ENCODE peak calls at places on chromosomes 16 and 17, in ten cellular contexts. H, N, W, T, J, K, B, G, L and S are unnamed samples.

GRCh38 chr17:48522031-48522593 is 8.7 kb downstream of the HOXB1 start:
- DNase-seq in H (no peak), N (peak; percentile 67), W (no peak), T (no peak), J (no peak), K (no peak), B (no peak), G (peak; percentile 30), L (no peak), S (no peak)

GRCh38 chr17:71427801-71428200 is 693.0 kb upstream of the SOX9 start:
- DNase-seq in H (no peak), N (no peak), W (no peak), T (no peak), J (no peak), K (no peak), B (no peak), G (no peak), L (no peak), S (no peak)

GRCh38 chr17:30530346-30531025 is 53.3 kb downstream of the GOSR1 start:
- DNase-seq in H (no peak), N (no peak), W (peak; percentile 52), T (no peak), J (peak; percentile 48), K (no peak), B (no peak), G (no peak), L (no peak), S (no peak)

GRCh38 chr17:64428406-64428805 is 20.5 kb upstream of the MILR1 start:
- DNase-seq in H (no peak), N (no peak), W (no peak), T (no peak), J (no peak), K (no peak), B (no peak), G (no peak), L (no peak), S (no peak)

GRCh38 chr16:4593069-4593468 is 21.6 kb downstream of the UBALD1 start:
- DNase-seq in H (no peak), N (peak; percentile 38), W (no peak), T (no peak), J (no peak), K (no peak), B (no peak), G (peak; percentile 49), L (no peak), S (no peak)

GRCh38 chr16:67082891-67083290 is 26.9 kb upstream of the PHAF1 start:
- DNase-seq in H (no peak), N (no peak), W (no peak), T (no peak), J (no peak), K (no peak), B (no peak), G (no peak), L (no peak), S (no peak)

GRCh38 chr16:9607512-9608230 is 516.2 kb downstream of the HAPSTR1 start:
- DNase-seq in H (no peak), N (no peak), W (no peak), T (no peak), J (no peak), K (no peak), B (no peak), G (no peak), L (no peak), S (no peak)

GRCh38 chr17:78529871-78530670 is 47.1 kb downstream of the DNAH17 start:
- DNase-seq in H (peak; percentile 79), N (no peak), W (no peak), T (no peak), J (no peak), K (no peak), B (no peak), G (no peak), L (no peak), S (no peak)

GRCh38 chr17:77618731-77619130 is 339.8 kb upstream of the TNRC6C start:
- DNase-seq in H (no peak), N (no peak), W (no peak), T (no peak), J (no peak), K (no peak), B (no peak), G (no peak), L (no peak), S (no peak)

GRCh38 chr16:87538594-87538993 is 45.8 kb upstream of the ZCCHC14 start:
- DNase-seq in H (no peak), N (no peak), W (no peak), T (no peak), J (no peak), K (no peak), B (no peak), G (no peak), L (no peak), S (no peak)

GRCh38 chr17:29007456-29008455 is 1.9 kb upstream of the SEZ6 start:
- DNase-seq in H (no peak), N (no peak), W (peak; percentile 34), T (no peak), J (peak; percentile 28), K (no peak), B (no peak), G (peak; percentile 44), L (no peak), S (no peak)

GRCh38 chr17:81902023-81902652 is at the start of gene NPB:
- DNase-seq in H (peak; percentile 70), N (peak; percentile 65), W (no peak), T (no peak), J (no peak), K (peak; percentile 57), B (peak; percentile 57), G (no peak), L (no peak), S (no peak)

GRCh38 chr17:8940866-8941471 is 24.5 kb downstream of the PIK3R5 start:
- DNase-seq in H (no peak), N (no peak), W (no peak), T (no peak), J (no peak), K (no peak), B (no peak), G (no peak), L (no peak), S (no peak)

GRCh38 chr17:15343749-15344148 is 2.4 kb upstream of the TEKT3 start:
- DNase-seq in H (no peak), N (no peak), W (peak; percentile 43), T (no peak), J (peak; percentile 39), K (no peak), B (no peak), G (no peak), L (no peak), S (no peak)

GRCh38 chr16:58076514-58076913 is 51.0 kb downstream of the MMP15 start:
- DNase-seq in H (no peak), N (no peak), W (no peak), T (no peak), J (no peak), K (no peak), B (no peak), G (no peak), L (no peak), S (no peak)

GRCh38 chr17:56112086-56112485 is 41.2 kb upstream of the ANKFN1 start:
- DNase-seq in H (no peak), N (no peak), W (peak; percentile 1), T (no peak), J (peak; percentile 28), K (no peak), B (no peak), G (no peak), L (no peak), S (no peak)

GRCh38 chr16:82523786-82524185 is 103.0 kb upstream of the CDH13 start:
- DNase-seq in H (no peak), N (no peak), W (no peak), T (no peak), J (no peak), K (no peak), B (no peak), G (no peak), L (no peak), S (no peak)

GRCh38 chr16:85634747-85635544 is 21.8 kb downstream of the GSE1 start:
- DNase-seq in H (peak; percentile 49), N (peak; percentile 74), W (no peak), T (no peak), J (no peak), K (no peak), B (no peak), G (no peak), L (no peak), S (no peak)
- TF ChIP-seq CTCF in H (peak; percentile 58), N (peak; percentile 47), W (no peak), T (no peak), J (no peak), K (no peak), B (peak; percentile 54), G (peak; percentile 36), L (peak; percentile 58), S (no peak)

GRCh38 chr17:43094129-43094834 is 30.9 kb downstream of the BRCA1 start:
- DNase-seq in H (no peak), N (no peak), W (peak; percentile 3), T (no peak), J (peak; percentile 60), K (no peak), B (no peak), G (no peak), L (no peak), S (no peak)
- TF ChIP-seq CTCF in H (no peak), N (no peak), W (no peak), T (no peak), J (no peak), K (no peak), B (no peak), G (no peak), L (no peak), S (no peak)

GRCh38 chr16:85209526-85210121 is 97.4 kb upstream of the CIBAR2 start:
- DNase-seq in H (no peak), N (no peak), W (no peak), T (peak; percentile 87), J (no peak), K (no peak), B (no peak), G (peak; percentile 31), L (no peak), S (no peak)
- TF ChIP-seq CTCF in H (no peak), N (no peak), W (no peak), T (no peak), J (no peak), K (no peak), B (no peak), G (no peak), L (peak; percentile 39), S (no peak)

DNA sequence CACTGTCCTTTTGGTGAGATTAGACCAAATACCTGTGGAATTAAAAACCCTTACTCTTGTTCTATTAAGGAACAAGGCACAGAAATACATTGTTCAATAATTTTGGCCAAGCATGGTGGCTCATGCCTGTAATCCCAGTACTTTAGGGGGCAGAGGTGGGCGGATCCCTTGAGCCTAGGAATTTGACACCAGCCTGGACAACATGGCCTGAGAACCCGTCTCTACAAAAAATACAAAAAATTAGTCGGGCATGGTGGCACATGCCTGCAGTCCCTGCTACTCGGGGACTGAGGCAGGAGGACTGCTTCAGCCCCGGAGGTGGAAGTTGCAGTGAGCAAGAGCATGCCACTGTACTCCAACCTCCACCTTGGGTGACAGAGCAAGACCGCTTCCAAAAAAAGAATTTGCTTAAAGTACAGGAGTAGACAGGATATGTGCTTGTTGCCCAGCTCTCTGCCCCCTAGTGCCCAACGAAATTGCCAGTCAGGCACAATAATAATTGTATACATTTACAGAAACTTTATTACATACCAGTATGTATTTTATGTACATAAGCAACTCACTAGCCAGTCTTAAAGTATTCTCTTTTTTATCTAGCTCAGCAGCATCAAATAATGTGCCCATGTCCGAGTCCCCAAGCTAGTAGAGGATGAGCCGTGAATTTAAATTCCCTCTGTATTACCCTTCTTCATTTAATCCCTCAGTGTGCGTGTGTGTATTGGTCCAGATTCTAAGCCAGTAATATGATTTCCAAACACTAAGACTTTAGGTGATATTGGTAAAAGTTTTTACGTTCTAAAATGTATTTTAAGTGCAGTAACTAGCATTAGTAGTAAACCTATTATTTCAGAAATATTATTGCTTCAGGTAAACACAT is 1.4 kb downstream of the THUMPD1 start:
- DNase-seq in H (no peak), N (no peak), W (peak; percentile 10), T (no peak), J (peak; percentile 2), K (no peak), B (peak; percentile 13), G (no peak), L (no peak), S (no peak)
- TF ChIP-seq CTCF in H (peak; percentile 43), N (no peak), W (peak; percentile 51), T (peak; percentile 21), J (peak; percentile 34), K (peak; percentile 34), B (peak; percentile 42), G (peak; percentile 12), L (peak; percentile 54), S (peak; percentile 24)